ENCODE peak calls at places on chromosome 21, in nine cellular contexts. T, R, D, O, V, S, Q, W and B are unnamed samples.

GRCh38 chr21:42058631-42059111 is 12.4 kb upstream of the UMODL1 start:
- DNase-seq in T (no peak), Q (no peak), V (no peak), R (no peak), D (no peak), S (no peak), O (no peak), W (no peak), B (no peak)

GRCh38 chr21:30395731-30396130 is at the start of gene KRTAP13-1:
- DNase-seq in T (no peak), Q (no peak), V (no peak), D (no peak), W (no peak), R (no peak), O (no peak), S (no peak), B (no peak)

GRCh38 chr21:16563795-16564194 is 834.0 kb downstream of the USP25 start:
- DNase-seq in Q (peak), W (peak), D (peak), R (no peak), S (no peak), T (no peak), O (peak), V (no peak), B (peak)

GRCh38 chr21:43929217-43929971 is 64.4 kb downstream of the AGPAT3 start:
- DNase-seq in Q (no peak), R (no peak), D (no peak), O (no peak), S (no peak), V (no peak), W (no peak), T (no peak), B (peak)

GRCh38 chr21:45109831-45110492 is 35.6 kb downstream of the ADARB1 start:
- DNase-seq in Q (no peak), T (no peak), O (peak), R (no peak), W (no peak), D (no peak), S (no peak), V (no peak), B (no peak)

GRCh38 chr21:37223804-37224345 is 43.3 kb downstream of the VPS26C start:
- DNase-seq in W (no peak), S (no peak), D (no peak), V (no peak), Q (no peak), O (no peak), T (no peak), R (no peak), B (no peak)

GRCh38 chr21:44325386-44326271 is 13.6 kb downstream of the CFAP410 start:
- DNase-seq in Q (no peak), O (no peak), R (no peak), D (no peak), S (no peak), W (no peak), T (no peak), V (no peak), B (no peak)

GRCh38 chr21:29326914-29327554 is 28.3 kb downstream of the BACH1 start:
- DNase-seq in S (no peak), Q (no peak), R (no peak), T (no peak), D (no peak), V (no peak), W (no peak), O (no peak), B (no peak)

GRCh38 chr21:41638201-41638790 is 128.6 kb downstream of the RIPK4 start:
- DNase-seq in Q (no peak), R (no peak), W (no peak), S (no peak), T (no peak), D (no peak), O (no peak), V (no peak), B (no peak)

GRCh38 chr21:42830456-42831455 is 48.6 kb downstream of the WDR4 start:
- DNase-seq in V (no peak), D (no peak), T (peak), R (no peak), O (no peak), W (peak), Q (no peak), S (no peak), B (peak)

GRCh38 chr21:42553435-42553834 is 39.8 kb downstream of the SLC37A1 start:
- DNase-seq in S (no peak), W (no peak), T (no peak), O (no peak), D (no peak), V (no peak), R (no peak), Q (no peak), B (no peak)

GRCh38 chr21:36994501-36995189 is 11.9 kb upstream of the RIPPLY3 start:
- DNase-seq in R (no peak), T (no peak), O (peak), Q (no peak), D (peak), W (no peak), S (no peak), V (no peak), B (peak)

GRCh38 chr21:41684381-41685245 is 82.2 kb downstream of the RIPK4 start:
- DNase-seq in S (no peak), W (peak), Q (peak), T (no peak), D (peak), V (no peak), O (peak), R (no peak), B (peak)

GRCh38 chr21:42474043-42474831 is 21.8 kb downstream of the RSPH1 start:
- DNase-seq in V (peak), S (no peak), W (peak), R (no peak), D (peak), Q (peak), T (no peak), O (peak), B (peak)

GRCh38 chr21:41764558-41765392 is 2.1 kb downstream of the RIPK4 start:
- DNase-seq in R (no peak), Q (peak), W (peak), D (no peak), S (no peak), O (no peak), V (no peak), T (peak), B (peak)

GRCh38 chr21:45537111-45537745 is 5.0 kb downstream of the SLC19A1 start:
- DNase-seq in S (no peak), W (no peak), R (no peak), D (no peak), Q (no peak), T (peak), V (no peak), O (no peak), B (peak)

GRCh38 chr21:41136286-41136685 is 31.7 kb upstream of the BACE2 start:
- DNase-seq in D (no peak), V (no peak), Q (no peak), T (no peak), W (no peak), O (no peak), S (no peak), R (no peak), B (no peak)

GRCh38 chr21:39353295-39353694 is 4.4 kb upstream of the HMGN1 start:
- DNase-seq in T (no peak), V (no peak), R (no peak), W (no peak), D (peak), S (no peak), O (no peak), Q (no peak), B (no peak)

GRCh38 chr21:42234464-42235241 is 15.7 kb downstream of the ABCG1 start:
- DNase-seq in R (no peak), V (peak), D (peak), Q (peak), T (peak), O (peak), S (peak), W (peak), B (peak)

GRCh38 chr21:44337941-44338895 is 972 bp downstream of the CFAP410 start:
- DNase-seq in S (no peak), V (peak), D (peak), T (peak), R (peak), Q (peak), O (peak), W (peak), B (peak)

GRCh38 chr21:43893536-43894205 is 28.6 kb downstream of the AGPAT3 start:
- DNase-seq in W (no peak), D (no peak), V (no peak), S (no peak), R (no peak), T (peak), Q (no peak), O (peak), B (no peak)

GRCh38 chr21:23951251-23951650 is 1656.0 kb downstream of the MRPL39 start:
- DNase-seq in D (peak), S (no peak), O (peak), W (no peak), Q (no peak), V (no peak), R (no peak), T (no peak), B (no peak)

GRCh38 chr21:45975017-45975595 is 6.5 kb upstream of the COL6A1 start:
- DNase-seq in S (no peak), O (peak), W (peak), V (peak), R (no peak), D (peak), Q (no peak), T (peak), B (peak)

GRCh38 chr21:33663241-33663640 is 20.9 kb downstream of the ITSN1 start:
- DNase-seq in Q (no peak), D (no peak), R (no peak), O (no peak), T (no peak), S (no peak), V (no peak), W (no peak), B (no peak)

GRCh38 chr21:44496900-44497550 is 41.7 kb downstream of the LRRC3 start:
- DNase-seq in O (no peak), D (no peak), V (no peak), S (no peak), Q (no peak), R (no peak), W (no peak), T (no peak), B (peak)

GRCh38 chr21:45721656-45722055 is 78.1 kb downstream of the PCBP3 start:
- DNase-seq in W (no peak), S (no peak), V (no peak), D (peak), T (no peak), O (peak), Q (no peak), R (no peak), B (no peak)

GRCh38 chr21:38628426-38628825 is 130.1 kb upstream of the ERG start:
- DNase-seq in V (no peak), R (no peak), S (no peak), D (no peak), Q (no peak), O (no peak), T (no peak), W (no peak), B (no peak)

GRCh38 chr21:45995686-45996179 is 14.2 kb downstream of the COL6A1 start:
- DNase-seq in R (no peak), V (peak), W (peak), T (peak), Q (no peak), O (no peak), S (no peak), D (no peak), B (peak)

GRCh38 chr21:20739421-20739820 is 258.8 kb upstream of the NCAM2 start:
- DNase-seq in D (no peak), Q (no peak), V (peak), O (no peak), W (no peak), R (peak), T (no peak), S (no peak), B (peak)
- TF ChIP-seq CTCF in D (no peak), Q (no peak), V (peak), O (peak), W (no peak), R (peak), T (no peak), S (no peak), B (peak)

DNA sequence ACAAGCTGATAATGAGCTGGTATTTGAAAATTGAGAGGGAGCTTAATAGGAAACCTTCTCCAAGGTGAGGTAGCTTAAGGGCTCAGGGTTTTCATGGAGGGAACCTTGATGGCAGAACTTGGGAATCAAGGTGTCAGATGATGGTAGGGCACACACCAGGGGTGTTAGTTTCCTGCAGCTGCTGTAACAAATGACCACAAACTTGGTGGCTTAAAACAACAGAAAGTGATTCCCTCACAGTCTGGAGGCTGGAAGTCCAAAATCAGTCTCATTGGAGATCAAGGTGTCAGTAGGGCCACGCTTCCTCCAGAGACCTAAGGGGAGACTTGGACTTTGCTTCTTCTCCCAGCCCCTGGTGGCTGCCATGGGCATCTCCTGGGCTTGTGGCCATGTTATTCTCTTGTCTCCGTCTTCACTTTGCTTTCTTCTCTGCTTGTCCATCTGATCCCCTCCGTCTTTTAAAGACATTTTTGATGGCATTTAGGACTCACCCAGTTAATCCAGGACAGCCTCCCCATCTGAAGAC is 45.5 kb downstream of the HUNK start:
- DNase-seq in S (no peak), W (no peak), V (no peak), D (no peak), Q (no peak), O (no peak), T (no peak), R (no peak), B (no peak)
- TF ChIP-seq CTCF in S (no peak), W (no peak), V (peak), D (no peak), Q (no peak), O (no peak), T (no peak), R (peak), B (peak)

GRCh38 chr21:26874347-26874746 is 29.1 kb upstream of the ADAMTS1 start:
- DNase-seq in S (no peak), R (no peak), O (no peak), W (no peak), V (no peak), D (no peak), T (no peak), Q (no peak), B (no peak)
- TF ChIP-seq CTCF in S (no peak), R (no peak), O (no peak), W (no peak), V (no peak), D (no peak), T (no peak), Q (no peak), B (no peak)

GRCh38 chr21:34795152-34796141 is 126.7 kb downstream of the CLIC6 start:
- DNase-seq in D (peak), S (no peak), W (no peak), R (no peak), T (no peak), V (no peak), O (peak), Q (peak), B (no peak)
- TF ChIP-seq CTCF in D (peak), S (no peak), W (no peak), R (no peak), T (no peak), V (no peak), O (peak), Q (peak), B (no peak)